ENCODE peak calls at places on chromosome 9, in ten cellular contexts. Z is lower leg skin, S is HCT116, C is IMR-90, K is body of pancreas, W is adrenal gland, X is sigmoid colon, Q is spleen, B is Peyer's patch, V is uterus. U is an unnamed sample.

GRCh38 chr9:16816006-16816405 is 54.5 kb downstream of the BNC2 start:
- DNase-seq in Z (no peak), S (no peak), C (no peak), K (no peak), W (no peak), X (no peak), Q (no peak), B (no peak), V (no peak), U (no peak)

GRCh38 chr9:114370985-114371335 is 16.8 kb downstream of the AKNA start:
- DNase-seq in Z (no peak), S (no peak), C (no peak), K (no peak), W (no peak), X (peak), Q (peak), B (no peak), V (no peak), U (no peak)

GRCh38 chr9:20570086-20570485 is 52.2 kb downstream of the MLLT3 start:
- DNase-seq in Z (no peak), S (no peak), C (peak), K (no peak), W (no peak), X (no peak), Q (no peak), B (no peak), V (no peak), U (no peak)

GRCh38 chr9:132997591-132997990 is 19.1 kb downstream of the GFI1B start:
- DNase-seq in Z (no peak), S (no peak), C (peak), K (no peak), W (no peak), X (no peak), Q (peak), B (no peak), V (no peak), U (no peak)

GRCh38 chr9:78280982-78281668 is 15.8 kb upstream of the PSAT1 start:
- DNase-seq in Z (no peak), S (no peak), C (peak), K (peak), W (peak), X (peak), Q (no peak), B (no peak), V (peak), U (no peak)

GRCh38 chr9:92952861-92953620 is 5.7 kb downstream of the FGD3 start:
- DNase-seq in Z (no peak), S (no peak), C (no peak), K (no peak), W (no peak), X (no peak), Q (no peak), B (no peak), V (no peak), U (no peak)

GRCh38 chr9:123238364-123238763 is 30.0 kb downstream of the STRBP start:
- DNase-seq in Z (no peak), S (no peak), C (no peak), K (no peak), W (no peak), X (no peak), Q (no peak), B (no peak), V (no peak), U (no peak)

GRCh38 chr9:114505187-114506081 is at the start of gene WHRN:
- DNase-seq in Z (peak), S (peak), C (peak), K (peak), W (peak), X (peak), Q (peak), B (peak), V (peak), U (peak)

GRCh38 chr9:112061152-112061740 is 113.9 kb downstream of the SUSD1 start:
- DNase-seq in Z (peak), S (peak), C (peak), K (no peak), W (peak), X (peak), Q (peak), B (peak), V (peak), U (peak)

GRCh38 chr9:83299556-83299955 is 236.6 kb upstream of the RASEF start:
- DNase-seq in Z (peak), S (no peak), C (no peak), K (no peak), W (peak), X (no peak), Q (no peak), B (no peak), V (no peak), U (peak)

GRCh38 chr9:33228606-33229005 is 11.4 kb upstream of the SPINK4 start:
- DNase-seq in Z (no peak), S (no peak), C (no peak), K (no peak), W (no peak), X (no peak), Q (no peak), B (no peak), V (no peak), U (no peak)

GRCh38 chr9:128916745-128917144 is 4.0 kb upstream of the PHYHD1 start:
- DNase-seq in Z (no peak), S (no peak), C (no peak), K (no peak), W (no peak), X (no peak), Q (no peak), B (no peak), V (no peak), U (no peak)

GRCh38 chr9:128396970-128397613 is 23.6 kb upstream of the CERCAM start:
- DNase-seq in Z (no peak), S (no peak), C (no peak), K (no peak), W (no peak), X (no peak), Q (no peak), B (no peak), V (peak), U (no peak)

GRCh38 chr9:77440057-77440456 is 208.1 kb downstream of the GNA14 start:
- DNase-seq in Z (no peak), S (no peak), C (peak), K (peak), W (no peak), X (no peak), Q (no peak), B (no peak), V (no peak), U (peak)

GRCh38 chr9:129671065-129671464 is 5.6 kb downstream of the PRRX2 start:
- DNase-seq in Z (no peak), S (no peak), C (no peak), K (no peak), W (no peak), X (no peak), Q (no peak), B (no peak), V (no peak), U (no peak)

GRCh38 chr9:128551652-128552152 is 685 bp upstream of the SPTAN1 start:
- DNase-seq in Z (no peak), S (no peak), C (no peak), K (no peak), W (no peak), X (no peak), Q (no peak), B (no peak), V (no peak), U (no peak)

GRCh38 chr9:114377046-114377445 is 10.7 kb downstream of the AKNA start:
- DNase-seq in Z (no peak), S (no peak), C (no peak), K (no peak), W (no peak), X (no peak), Q (no peak), B (no peak), V (no peak), U (no peak)

DNA sequence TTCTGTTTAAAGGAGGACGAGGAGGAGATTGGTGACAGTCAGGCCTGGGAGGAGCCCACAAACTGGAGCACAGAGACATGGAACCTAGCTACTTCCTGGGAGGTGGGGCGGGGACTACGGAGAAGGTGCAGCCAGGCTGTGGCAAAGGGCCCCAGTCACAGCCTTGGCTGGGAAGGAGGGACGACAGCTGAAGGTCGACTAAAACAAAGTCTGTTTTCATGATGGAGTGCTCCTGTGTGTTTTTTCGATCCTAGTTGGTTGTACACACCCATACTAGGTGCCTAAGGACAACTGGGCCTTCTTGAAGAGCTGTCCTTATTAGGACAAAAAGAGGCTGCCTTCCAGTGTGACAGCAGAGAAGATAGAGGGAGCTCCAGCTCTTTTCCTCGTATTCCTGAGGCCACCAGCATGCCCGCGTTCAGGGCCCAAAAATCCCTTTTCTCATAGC is 2.9 kb downstream of the CCDC107 start:
- DNase-seq in Z (no peak), S (peak), C (peak), K (peak), W (no peak), X (peak), Q (peak), B (no peak), V (peak), U (no peak)
- TF ChIP-seq POLR2A in Z (no peak), S (no peak), C (no peak), K (no peak), W (no peak), X (no peak), Q (no peak), B (peak), V (no peak), U (no peak)

GRCh38 chr9:14214693-14215092 is 99.2 kb downstream of the NFIB start:
- DNase-seq in Z (no peak), S (no peak), C (no peak), K (no peak), W (no peak), X (no peak), Q (no peak), B (no peak), V (no peak), U (no peak)

GRCh38 chr9:14212116-14212515 is 101.8 kb downstream of the NFIB start:
- DNase-seq in Z (no peak), S (no peak), C (peak), K (no peak), W (no peak), X (no peak), Q (no peak), B (no peak), V (no peak), U (no peak)

GRCh38 chr9:14212697-14213420 is 101.1 kb downstream of the NFIB start:
- DNase-seq in Z (no peak), S (no peak), C (no peak), K (no peak), W (no peak), X (no peak), Q (no peak), B (no peak), V (no peak), U (no peak)

GRCh38 chr9:14214065-14214684 is 99.8 kb downstream of the NFIB start:
- DNase-seq in Z (no peak), S (no peak), C (no peak), K (no peak), W (no peak), X (no peak), Q (no peak), B (no peak), V (no peak), U (no peak)

GRCh38 chr9:14213504-14213903 is 100.4 kb downstream of the NFIB start:
- DNase-seq in Z (no peak), S (no peak), C (no peak), K (no peak), W (no peak), X (no peak), Q (no peak), B (no peak), V (no peak), U (no peak)
- TF ChIP-seq POLR2A in Z (no peak), S (no peak), C (no peak), K (no peak), W (no peak), X (no peak), Q (no peak), B (no peak), V (no peak), U (no peak)

GRCh38 chr9:134329886-134330285 is 3.6 kb downstream of the RXRA start:
- DNase-seq in Z (no peak), S (no peak), C (no peak), K (no peak), W (peak), X (no peak), Q (no peak), B (no peak), V (no peak), U (no peak)
- TF ChIP-seq POLR2A in Z (no peak), S (no peak), C (no peak), K (no peak), W (no peak), X (no peak), Q (no peak), B (peak), V (no peak), U (no peak)

DNA sequence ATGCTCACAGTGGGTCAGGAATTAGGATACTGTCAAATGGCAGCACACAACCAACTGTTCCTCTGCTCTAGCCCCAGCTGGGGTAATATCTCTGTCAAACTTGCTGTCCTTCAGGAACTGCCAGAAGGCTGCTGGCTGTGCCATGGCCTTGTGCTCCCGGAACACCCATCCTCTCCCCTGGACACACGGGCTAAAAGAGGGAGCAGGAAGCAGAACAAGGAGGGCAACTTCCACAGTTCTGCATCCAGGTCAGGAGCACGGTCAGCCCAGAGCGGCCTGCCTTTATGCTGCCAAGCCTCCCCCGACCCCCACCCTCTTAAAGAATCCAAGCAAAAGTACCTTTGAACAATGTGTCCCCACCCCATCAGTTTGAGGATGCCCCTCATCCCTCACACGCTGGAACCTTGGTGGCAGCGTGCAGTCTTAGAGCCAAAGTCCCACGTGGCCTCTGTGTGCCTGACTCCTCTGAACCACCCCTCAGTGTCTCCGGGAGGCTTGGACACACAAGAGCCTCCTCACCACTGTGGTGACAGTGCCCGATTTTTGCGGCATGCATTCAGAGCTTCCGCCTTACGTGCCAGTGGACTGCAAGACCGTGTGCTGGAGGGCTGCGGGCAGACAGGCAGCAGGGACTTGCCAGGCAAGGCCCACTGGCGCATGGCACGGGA is 60.7 kb downstream of the PSMB7 start:
- DNase-seq in Z (peak), S (no peak), C (no peak), K (no peak), W (no peak), X (no peak), Q (peak), B (no peak), V (no peak), U (no peak)
- TF ChIP-seq POLR2A in Z (no peak), S (no peak), C (no peak), K (no peak), W (no peak), X (no peak), Q (no peak), B (no peak), V (no peak), U (no peak)

GRCh38 chr9:75889977-75890540 is 414 bp upstream of the PCSK5 start:
- DNase-seq in Z (peak), S (no peak), C (peak), K (peak), W (peak), X (peak), Q (no peak), B (no peak), V (peak), U (peak)
- TF ChIP-seq POLR2A in Z (no peak), S (no peak), C (no peak), K (no peak), W (no peak), X (no peak), Q (no peak), B (no peak), V (no peak), U (no peak)

DNA sequence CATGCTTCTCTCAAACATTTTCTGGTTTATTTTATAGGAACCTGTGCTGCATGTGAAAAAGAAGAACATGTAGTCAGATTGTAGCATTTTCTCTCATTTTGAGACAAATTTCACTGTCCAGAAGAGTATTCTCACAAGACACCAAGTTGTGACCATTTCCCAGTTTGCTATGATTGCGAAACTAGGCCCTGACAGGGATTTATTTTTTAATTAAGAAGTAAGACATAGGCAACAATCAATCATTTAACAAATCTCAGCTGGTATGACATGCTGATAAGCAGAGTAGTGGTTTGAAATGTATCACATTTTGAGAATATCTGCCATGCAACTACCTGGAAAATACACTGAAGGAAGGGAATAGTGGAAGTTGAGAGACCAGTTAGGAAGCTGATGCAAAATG is 11.6 kb downstream of the OR13C8 start:
- DNase-seq in Z (no peak), S (no peak), C (no peak), K (no peak), W (no peak), X (no peak), Q (no peak), B (no peak), V (no peak), U (no peak)
- TF ChIP-seq POLR2A in Z (no peak), S (no peak), C (no peak), K (no peak), W (no peak), X (no peak), Q (no peak), B (no peak), V (no peak), U (no peak)

GRCh38 chr9:89379508-89380115 is 61.3 kb downstream of the SECISBP2 start:
- DNase-seq in Z (no peak), S (no peak), C (no peak), K (no peak), W (no peak), X (no peak), Q (peak), B (no peak), V (no peak), U (no peak)

GRCh38 chr9:89377411-89377810 is 59.1 kb downstream of the SECISBP2 start:
- DNase-seq in Z (no peak), S (no peak), C (no peak), K (no peak), W (no peak), X (no peak), Q (peak), B (no peak), V (no peak), U (no peak)

GRCh38 chr9:89380437-89381307 is 62.4 kb downstream of the SECISBP2 start:
- DNase-seq in Z (no peak), S (no peak), C (no peak), K (no peak), W (no peak), X (no peak), Q (peak), B (no peak), V (no peak), U (no peak)

GRCh38 chr9:89378541-89378940 is 60.2 kb downstream of the SECISBP2 start:
- DNase-seq in Z (no peak), S (no peak), C (no peak), K (no peak), W (no peak), X (no peak), Q (peak), B (no peak), V (no peak), U (no peak)

DNA sequence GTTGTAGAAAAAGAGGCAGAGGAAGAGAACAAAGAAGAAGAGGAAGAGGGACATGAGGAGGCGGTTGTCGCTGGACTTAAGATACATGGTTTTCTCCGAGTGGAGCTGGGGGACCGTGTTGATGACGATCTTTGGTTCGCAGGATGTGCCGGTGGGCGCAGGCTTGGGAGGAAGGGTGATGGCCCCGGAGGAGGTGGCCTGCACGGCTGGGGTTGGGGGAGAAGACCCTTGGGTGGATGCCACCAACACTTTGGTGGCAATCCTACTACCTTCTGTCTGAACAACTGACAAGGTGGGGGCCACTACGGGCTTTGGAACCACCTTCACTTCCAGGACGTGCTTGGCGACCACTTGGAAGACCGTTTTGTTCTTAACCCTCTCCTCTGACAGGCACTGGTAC is 60.7 kb downstream of the SECISBP2 start:
- DNase-seq in Z (no peak), S (no peak), C (no peak), K (no peak), W (no peak), X (no peak), Q (peak), B (no peak), V (no peak), U (no peak)
- TF ChIP-seq POLR2A in Z (no peak), S (no peak), C (no peak), K (no peak), W (no peak), X (no peak), Q (no peak), B (no peak), V (no peak), U (no peak)

GRCh38 chr9:136362450-136362784 is 1.1 kb downstream of the DNLZ start:
- DNase-seq in Z (no peak), S (no peak), C (no peak), K (no peak), W (no peak), X (no peak), Q (peak), B (no peak), V (no peak), U (no peak)

GRCh38 chr9:136364942-136365774 is 1.6 kb upstream of the DNLZ start:
- DNase-seq in Z (no peak), S (no peak), C (no peak), K (no peak), W (no peak), X (no peak), Q (no peak), B (no peak), V (no peak), U (no peak)

GRCh38 chr9:136363106-136363605 is 388 bp downstream of the DNLZ start:
- DNase-seq in Z (peak), S (peak), C (peak), K (peak), W (peak), X (peak), Q (peak), B (peak), V (peak), U (peak)

GRCh38 chr9:136364369-136364748 is 815 bp upstream of the DNLZ start:
- DNase-seq in Z (no peak), S (no peak), C (no peak), K (no peak), W (no peak), X (no peak), Q (peak), B (no peak), V (no peak), U (no peak)

GRCh38 chr9:136363606-136364368 is at the start of gene DNLZ:
- DNase-seq in Z (peak), S (peak), C (peak), K (peak), W (peak), X (peak), Q (peak), B (peak), V (peak), U (peak)
- TF ChIP-seq POLR2A in Z (no peak), S (peak), C (peak), K (no peak), W (no peak), X (no peak), Q (no peak), B (no peak), V (no peak), U (peak)

DNA sequence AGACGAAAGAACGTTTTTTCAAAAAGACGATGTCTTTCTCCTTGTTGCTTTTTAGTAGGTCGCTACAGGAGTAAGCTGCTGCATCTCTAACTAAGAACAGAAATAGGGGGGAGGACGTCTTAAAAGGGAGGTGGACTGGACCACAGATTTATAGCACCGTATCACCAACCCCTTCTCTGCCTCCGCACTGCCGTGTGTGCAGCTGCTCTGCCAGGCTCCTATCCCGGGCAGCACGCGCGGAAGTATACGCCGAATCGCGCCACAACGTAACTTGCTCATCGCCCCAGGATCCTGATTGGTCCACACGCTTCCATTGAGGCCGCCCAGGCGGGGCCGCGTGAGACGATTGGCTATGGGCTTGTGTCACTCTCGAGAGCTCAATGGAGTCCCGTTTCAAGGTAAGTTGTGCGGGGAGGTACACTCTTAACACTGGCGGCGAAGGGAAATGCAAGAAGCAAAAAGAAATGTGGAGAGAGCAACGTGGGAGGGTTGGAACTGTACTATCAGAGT is at the start of gene ELAVL2:
- DNase-seq in Z (peak), S (no peak), C (peak), K (peak), W (peak), X (peak), Q (peak), B (peak), V (peak), U (peak)
- TF ChIP-seq POLR2A in Z (no peak), S (no peak), C (no peak), K (peak), W (peak), X (no peak), Q (no peak), B (no peak), V (no peak), U (peak)

GRCh38 chr9:134602547-134603362 is 38.8 kb upstream of the COL5A1 start:
- DNase-seq in Z (peak), S (peak), C (peak), K (peak), W (peak), X (peak), Q (no peak), B (peak), V (peak), U (peak)
- TF ChIP-seq POLR2A in Z (no peak), S (no peak), C (no peak), K (no peak), W (no peak), X (no peak), Q (no peak), B (no peak), V (no peak), U (peak)